ENCODE peak calls at places on chromosomes 5 and 9, in seven cellular contexts. U is pancreas, C is mesendoderm, Y is Peyer's patch, R is tibial nerve, W is mesenchymal stem cell, P is cardiac muscle cell. H is an unnamed sample.

GRCh38 chr5:23977365-23977764 is 470.0 kb downstream of the PRDM9 start:
- DNase-seq in C (peak; percentile 18), R (no peak), U (no peak), W (no peak), P (no peak), Y (no peak), H (no peak)

GRCh38 chr9:110538169-110538568 is 41.4 kb downstream of the SVEP1 start:
- DNase-seq in Y (no peak), C (no peak), P (no peak), U (no peak), R (no peak), W (no peak), H (no peak)

GRCh38 chr9:95497772-95498171 is 19.0 kb downstream of the PTCH1 start:
- DNase-seq in P (no peak), R (no peak), W (peak; percentile 50), C (no peak), Y (no peak), U (no peak), H (no peak)

GRCh38 chr5:93395010-93395409 is 186.0 kb downstream of the NR2F1-AS1 start:
- DNase-seq in U (no peak), C (no peak), Y (no peak), R (no peak), P (no peak), W (no peak), H (no peak)

GRCh38 chr9:78115073-78115472 is 83.5 kb upstream of the GNAQ start:
- DNase-seq in Y (no peak), P (peak; percentile 9), U (no peak), R (no peak), W (peak; percentile 6), C (peak; percentile 57), H (peak; percentile 31)

GRCh38 chr5:160635678-160636077 is 214.0 kb downstream of the PTTG1 start:
- DNase-seq in P (no peak), C (no peak), Y (no peak), W (no peak), U (no peak), R (no peak), H (no peak)

GRCh38 chr9:136568288-136569081 is 22.6 kb upstream of the NOTCH1 start:
- DNase-seq in U (no peak), C (peak; percentile 73), W (no peak), R (no peak), Y (no peak), P (no peak), H (no peak)

GRCh38 chr5:97096096-97096648 is 46.2 kb downstream of the LIX1 start:
- DNase-seq in C (no peak), W (no peak), R (no peak), P (no peak), Y (no peak), U (no peak), H (no peak)

GRCh38 chr9:129280236-129281231 is 102.5 kb upstream of the IER5L start:
- DNase-seq in W (no peak), C (no peak), Y (peak; percentile 31), P (no peak), R (peak; percentile 9), U (peak; percentile 39), H (no peak)

GRCh38 chr5:96517294-96517693 is 84.2 kb upstream of the PCSK1 start:
- DNase-seq in C (peak; percentile 31), P (no peak), U (no peak), W (peak; percentile 93), R (no peak), Y (no peak), H (no peak)

GRCh38 chr9:98886691-98887229 is 56.9 kb upstream of the COL15A1 start:
- DNase-seq in W (peak; percentile 61), C (peak; percentile 16), U (no peak), P (no peak), Y (no peak), R (no peak), H (no peak)

GRCh38 chr9:82810902-82811301 is 252.0 kb downstream of the RASEF start:
- DNase-seq in W (peak; percentile 83), R (no peak), U (no peak), C (peak; percentile 96), Y (no peak), P (no peak), H (no peak)

GRCh38 chr9:134165357-134166315 is 1.3 kb upstream of the RNU6ATAC start:
- DNase-seq in P (no peak), W (peak; percentile 35), Y (no peak), R (no peak), U (peak; percentile 64), C (peak; percentile 26), H (no peak)

GRCh38 chr5:7837401-7837800 is 13.5 kb downstream of the CFAP90 start:
- DNase-seq in U (no peak), W (no peak), P (no peak), Y (no peak), R (no peak), C (no peak), H (no peak)

GRCh38 chr5:103525366-103525765 is 37.2 kb downstream of the NUDT12 start:
- DNase-seq in R (no peak), U (no peak), Y (no peak), W (no peak), P (no peak), C (no peak), H (no peak)

GRCh38 chr9:114017741-114018715 is 60.1 kb downstream of the AMBP start:
- DNase-seq in U (peak; percentile 46), P (no peak), R (no peak), C (no peak), Y (peak; percentile 18), W (no peak), H (no peak)

GRCh38 chr5:157505496-157505895 is 45.5 kb downstream of the NIPAL4 start:
- DNase-seq in Y (no peak), W (no peak), P (no peak), C (no peak), R (no peak), U (no peak), H (no peak)

GRCh38 chr5:157510682-157511081 is 50.7 kb downstream of the NIPAL4 start:
- DNase-seq in P (no peak), R (no peak), C (no peak), Y (no peak), W (no peak), U (no peak), H (no peak)

GRCh38 chr5:157506066-157506590 is 46.1 kb downstream of the NIPAL4 start:
- DNase-seq in U (no peak), W (peak; percentile 64), Y (no peak), C (no peak), R (no peak), P (no peak), H (no peak)

GRCh38 chr5:157509587-157509986 is 49.6 kb downstream of the NIPAL4 start:
- DNase-seq in W (no peak), P (no peak), C (no peak), U (no peak), Y (no peak), R (no peak), H (no peak)

DNA sequence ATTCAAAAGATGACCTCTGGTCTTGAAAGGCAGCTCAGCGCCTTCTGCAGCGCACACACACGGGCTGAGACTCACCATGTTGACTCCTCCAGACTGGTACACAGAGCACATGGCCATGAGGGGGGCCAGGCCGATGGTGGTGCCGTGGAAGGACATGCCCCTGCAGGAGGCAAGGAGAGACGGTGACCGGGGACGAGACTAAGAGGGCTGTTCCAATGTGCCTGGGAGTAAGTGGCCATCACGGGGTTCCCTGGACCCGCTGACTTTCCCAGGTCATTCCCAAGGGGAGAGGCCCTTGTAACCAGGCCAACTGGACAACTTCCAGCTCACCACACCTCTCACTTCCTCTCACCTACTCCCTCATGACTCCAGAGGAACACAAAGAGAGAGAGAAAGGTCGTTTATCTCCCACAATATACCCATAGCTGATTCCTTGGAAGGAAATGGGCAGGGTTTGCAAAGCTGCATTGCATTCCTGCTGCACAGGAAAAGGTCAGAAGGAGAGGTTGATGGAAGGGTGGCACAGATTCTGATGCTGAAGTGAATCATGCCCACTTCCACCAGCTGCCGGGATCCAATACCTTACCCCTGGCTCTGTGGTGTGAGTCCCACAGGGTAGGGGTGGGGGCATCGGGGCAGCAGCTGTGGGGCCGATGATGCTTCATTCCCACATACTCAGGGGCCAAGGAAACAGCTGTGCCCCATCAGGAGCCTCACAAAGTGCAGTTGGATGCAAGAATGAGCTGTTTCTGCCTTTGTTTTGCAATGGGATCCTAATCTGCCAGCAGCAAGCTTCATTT is 47.2 kb downstream of the NIPAL4 start:
- DNase-seq in C (no peak), W (peak; percentile 32), P (no peak), Y (no peak), R (no peak), U (no peak), H (no peak)
- H3K36me3 ChIP-seq in C (peaks cover 47% of the 10 kb centered on the region), W (peaks cover 2% of the 10 kb centered on the region), P (no peaks in the 10 kb centered on the region), Y (no peaks in the 10 kb centered on the region), R (no peaks in the 10 kb centered on the region), U (no peaks in the 10 kb centered on the region), H (peaks cover 1% of the 10 kb centered on the region)

GRCh38 chr9:132486706-132487350 is 76.8 kb downstream of the CFAP77 start:
- DNase-seq in R (no peak), C (no peak), W (no peak), P (no peak), Y (no peak), U (no peak), H (peak; percentile 88)
- H3K27me3 ChIP-seq in R (peaks cover 66% of the 10 kb centered on the region), C (no peaks in the 10 kb centered on the region), W (peaks cover 40% of the 10 kb centered on the region), P (no peaks in the 10 kb centered on the region), Y (peaks cover 3% of the 10 kb centered on the region), U (peaks cover 15% of the 10 kb centered on the region), H (no peaks in the 10 kb centered on the region)

GRCh38 chr5:132822650-132823480 is 7.6 kb downstream of the SHROOM1 start:
- DNase-seq in C (peak; percentile 92), R (no peak), P (peak; percentile 62), W (peak; percentile 44), Y (no peak), U (peak; percentile 72), H (peak; percentile 94)
- H3K4me3 ChIP-seq in C (no peak overlapping the region), R (peak overlapping the region; percentile 9), P (no peak overlapping the region), W (peak overlapping the region; percentile 40), Y (no peak overlapping the region), U (no peak overlapping the region), H (peak overlapping the region; percentile 36)

GRCh38 chr9:137820161-137820855 is 57.3 kb upstream of the CACNA1B start:
- DNase-seq in W (no peak), Y (no peak), C (no peak), P (no peak), R (no peak), U (no peak), H (no peak)
- H3K36me3 ChIP-seq in W (peaks cover 70% of the 10 kb centered on the region), Y (no peaks in the 10 kb centered on the region), C (peaks cover 15% of the 10 kb centered on the region), P (peaks cover 25% of the 10 kb centered on the region), R (peaks cover 5% of the 10 kb centered on the region), U (peaks cover 39% of the 10 kb centered on the region), H (peaks cover 37% of the 10 kb centered on the region)

DNA sequence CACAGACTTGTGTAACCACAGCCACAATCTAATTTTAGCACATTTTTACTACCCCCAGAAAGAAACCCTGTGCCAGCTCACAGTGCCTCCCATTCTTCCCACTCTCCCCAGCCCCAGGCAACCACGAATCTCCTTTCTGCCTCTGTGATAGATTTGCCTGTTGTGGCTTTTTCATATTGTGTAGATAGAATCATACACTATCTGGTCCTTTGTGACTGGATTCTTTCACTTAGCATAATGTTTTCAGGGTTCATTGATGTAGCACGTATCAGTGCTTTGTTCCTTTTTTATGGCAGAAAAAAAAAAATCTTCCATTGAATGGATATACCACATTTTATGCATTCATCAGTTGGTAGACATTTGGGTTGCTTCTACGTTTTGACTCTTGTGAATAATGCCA is 64.4 kb downstream of the RCL1 start:
- DNase-seq in Y (no peak), R (no peak), U (no peak), P (no peak), W (peak; percentile 8), C (no peak), H (no peak)
- H3K27me3 ChIP-seq in Y (no peaks in the 10 kb centered on the region), R (no peaks in the 10 kb centered on the region), U (no peaks in the 10 kb centered on the region), P (no peaks in the 10 kb centered on the region), W (no peaks in the 10 kb centered on the region), C (no peaks in the 10 kb centered on the region), H (no peaks in the 10 kb centered on the region)